ENCODE peak calls at places on chromosomes 13 and 19, in four cellular contexts. H is HepG2, M is K562, S is SK-N-SH. R is an unnamed sample.
A peak's percentile ranks its signal among the peaks of the same experiment; 100 is the strongest.

GRCh38 chr13:37621811-37622361 is 23.3 kb upstream of the POSTN start:
- DNase-seq in H (no peak), M (no peak), S (no peak), R (no peak)

GRCh38 chr13:106570354-106570822 is 2.5 kb upstream of the ARGLU1 start:
- DNase-seq in H (no peak), M (peak; percentile 59), S (peak; percentile 32), R (no peak)

GRCh38 chr13:27406178-27406939 is 18.1 kb upstream of the GTF3A start:
- DNase-seq in H (peak; percentile 43), M (peak; percentile 17), S (peak; percentile 53), R (no peak)

GRCh38 chr13:44989071-44989889 is at the start of the genes GPALPP1 and NUFIP1:
- DNase-seq in H (peak; percentile 93), M (peak; percentile 66), S (peak; percentile 94), R (peak; percentile 64)

GRCh38 chr19:19342086-19343015 is 21.7 kb downstream of the MAU2 start:
- DNase-seq in H (peak; percentile 44), M (peak; percentile 87), S (peak; percentile 94), R (no peak)

GRCh38 chr13:96650301-96650886 is 343.9 kb downstream of the OXGR1 start:
- DNase-seq in H (no peak), M (no peak), S (no peak), R (peak; percentile 12)

GRCh38 chr13:80340643-80341097 is 256 bp downstream of the SPRY2 start:
- DNase-seq in H (peak; percentile 18), M (no peak), S (no peak), R (no peak)

GRCh38 chr19:10871711-10872550 is 578 bp downstream of the CARM1 start:
- DNase-seq in H (no peak), M (peak; percentile 67), S (peak; percentile 74), R (no peak)

GRCh38 chr19:57978586-57979289 is 4.4 kb upstream of the C19orf18 start:
- DNase-seq in H (no peak), M (no peak), S (no peak), R (no peak)

GRCh38 chr13:91196958-91197357 is 150.5 kb upstream of the MIR17HG start:
- DNase-seq in H (no peak), M (no peak), S (no peak), R (no peak)

GRCh38 chr13:46296920-46297319 is 85.2 kb downstream of the LRRC63 start:
- DNase-seq in H (no peak), M (peak; percentile 9), S (no peak), R (no peak)

GRCh38 chr19:42497492-42498226 is 30.6 kb downstream of the CEACAM1 start:
- DNase-seq in H (peak; percentile 98), M (no peak), S (no peak), R (peak; percentile 60)

GRCh38 chr13:108214511-108215383 is 589 bp downstream of the LIG4 start:
- DNase-seq in H (no peak), M (no peak), S (peak; percentile 36), R (no peak)
- TF ChIP-seq NFIC in H (no peak), M (no peak), S (no peak), R (no peak)

GRCh38 chr19:8224394-8225145 is 15.4 kb downstream of the CERS4 start:
- DNase-seq in H (no peak), M (no peak), S (no peak), R (no peak)

GRCh38 chr19:8220481-8220880 is 11.3 kb downstream of the CERS4 start:
- DNase-seq in H (no peak), M (no peak), S (no peak), R (no peak)

GRCh38 chr19:8215783-8216182 is 6.6 kb downstream of the CERS4 start:
- DNase-seq in H (no peak), M (no peak), S (no peak), R (no peak)

GRCh38 chr19:8216357-8216756 is 7.2 kb downstream of the CERS4 start:
- DNase-seq in H (no peak), M (no peak), S (no peak), R (no peak)

GRCh38 chr19:8221161-8221560 is 12.0 kb downstream of the CERS4 start:
- DNase-seq in H (no peak), M (no peak), S (no peak), R (no peak)
- TF ChIP-seq NFIC in H (no peak), M (no peak), S (no peak), R (no peak)

DNA sequence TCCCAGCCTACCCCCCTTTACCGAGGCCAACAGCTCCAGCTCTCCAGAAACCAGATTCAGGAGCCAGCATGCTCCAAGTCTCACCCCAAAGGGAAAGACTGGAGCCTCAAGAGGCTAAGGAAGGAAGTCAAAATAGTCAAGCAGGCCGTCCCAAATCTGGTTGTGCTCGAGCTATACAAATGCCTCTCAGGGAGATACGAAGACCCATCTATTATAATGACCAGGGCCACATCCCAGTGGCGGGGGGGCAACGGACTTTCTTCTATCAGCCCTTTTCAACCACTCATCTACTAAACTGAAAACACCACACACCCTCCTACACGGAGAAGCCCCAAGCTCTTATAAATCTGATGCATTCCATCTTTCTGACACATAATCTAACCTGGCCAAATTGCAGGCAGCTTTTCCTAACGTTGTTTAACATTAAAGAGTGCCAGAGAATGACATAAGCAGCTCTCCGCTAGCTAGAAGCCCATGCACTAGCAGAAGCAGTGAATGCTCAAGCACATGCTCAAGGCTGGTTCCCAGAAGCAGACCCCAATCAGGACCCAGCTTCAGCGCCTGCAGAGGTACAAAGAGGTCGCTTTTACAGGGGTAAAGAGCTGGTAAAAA is 104.6 kb upstream of the ZNF98 start:
- DNase-seq in H (no peak), M (no peak), S (no peak), R (no peak)
- TF ChIP-seq NFIC in H (no peak), M (no peak), S (no peak), R (no peak)

GRCh38 chr13:104635879-104636278 is 1569.7 kb upstream of the SLC10A2 start:
- DNase-seq in H (no peak), M (no peak), S (no peak), R (no peak)

GRCh38 chr13:104645786-104646185 is 1579.6 kb upstream of the SLC10A2 start:
- DNase-seq in H (no peak), M (no peak), S (no peak), R (no peak)

GRCh38 chr13:104641309-104641708 is 1575.1 kb upstream of the SLC10A2 start:
- DNase-seq in H (no peak), M (no peak), S (peak; percentile 29), R (no peak)
- TF ChIP-seq NFIC in H (no peak), M (no peak), S (no peak), R (no peak)

DNA sequence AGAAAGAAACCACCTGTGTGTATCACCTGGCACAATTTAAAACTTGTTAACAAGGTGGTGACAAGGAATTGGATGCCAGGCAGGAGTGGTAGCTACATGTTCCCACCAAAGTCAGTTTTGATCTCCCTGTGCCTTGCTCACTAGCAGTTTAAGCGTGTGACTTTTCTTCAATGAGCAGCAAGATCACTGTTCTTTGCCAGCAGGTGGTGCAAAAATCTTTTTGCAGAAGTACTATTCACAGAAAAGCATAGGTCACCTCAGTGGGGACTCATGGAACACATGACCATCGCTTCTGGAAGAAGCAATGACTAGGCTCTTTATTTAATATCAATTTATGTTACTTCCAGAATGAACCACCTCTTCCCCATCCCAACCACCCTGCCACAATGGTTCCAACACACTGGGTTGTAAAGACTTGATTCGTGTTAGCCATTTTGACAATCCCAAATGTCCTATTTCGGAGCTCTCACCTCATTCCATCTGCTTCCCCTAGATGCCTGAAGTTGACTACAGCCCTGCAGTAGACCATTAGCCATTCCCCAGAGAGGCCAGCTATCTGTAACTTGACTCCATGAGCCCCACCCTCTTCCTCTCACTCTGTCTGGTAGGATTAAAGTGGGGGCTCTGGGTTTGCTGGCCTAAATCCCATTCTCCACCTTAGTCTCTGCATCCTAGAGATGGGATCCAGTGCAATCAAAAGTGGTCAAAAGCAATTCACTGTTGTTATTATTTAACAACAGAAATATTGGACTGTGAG is 59.1 kb upstream of the TNFRSF19 start:
- DNase-seq in H (peak; percentile 62), M (no peak), S (no peak), R (peak; percentile 62)
- TF ChIP-seq NFIC in H (no peak), M (no peak), S (no peak), R (no peak)

GRCh38 chr13:22454586-22454985 is 726.2 kb upstream of the SGCG start:
- DNase-seq in H (no peak), M (no peak), S (no peak), R (no peak)
- TF ChIP-seq NFIC in H (no peak), M (no peak), S (no peak), R (no peak)

GRCh38 chr19:46481947-46482346 is 10.6 kb upstream of the PNMA8A start:
- DNase-seq in H (no peak), M (no peak), S (no peak), R (no peak)

GRCh38 chr19:46482645-46483044 is 11.3 kb upstream of the PNMA8A start:
- DNase-seq in H (no peak), M (no peak), S (no peak), R (no peak)

GRCh38 chr19:46480409-46480808 is 9.0 kb upstream of the PNMA8A start:
- DNase-seq in H (no peak), M (no peak), S (no peak), R (no peak)

GRCh38 chr19:46478356-46478986 is 7.1 kb upstream of the PNMA8A start:
- DNase-seq in H (no peak), M (peak; percentile 56), S (peak; percentile 66), R (no peak)

GRCh38 chr19:46481187-46481586 is 9.8 kb upstream of the PNMA8A start:
- DNase-seq in H (no peak), M (no peak), S (no peak), R (no peak)
- TF ChIP-seq NFIC in H (no peak), M (no peak), S (no peak), R (no peak)

GRCh38 chr19:54481326-54481930 is 8.3 kb upstream of the CDC42EP5 start:
- DNase-seq in H (peak; percentile 49), M (peak; percentile 51), S (peak; percentile 65), R (no peak)
- TF ChIP-seq NFIC in H (no peak), M (no peak), S (no peak), R (no peak)